ENCODE peak calls at places on chromosomes 1 and 21, in eight cellular contexts. N, Y, J, X, P, W, K and F are unnamed samples. For H3K9me3, the result is how much of the 10 kb centered on the place peaks cover.

GRCh38 chr1:203406446-203407045 is 55.6 kb upstream of the FMOD start:
- DNase-seq in N (no peak), Y (no peak), J (peak), X (no peak), P (peak), W (peak), K (peak), F (no peak)

GRCh38 chr1:168372857-168373520 is 92.3 kb downstream of the TBX19 start:
- DNase-seq in N (no peak), Y (no peak), J (no peak), X (no peak), P (no peak), W (no peak), K (no peak), F (no peak)

GRCh38 chr1:145997156-145998023 is 1.0 kb upstream of the TXNIP start:
- DNase-seq in N (no peak), Y (peak), J (peak), X (no peak), P (no peak), W (peak), K (peak), F (peak)

GRCh38 chr1:101781437-101781836 is 215.3 kb downstream of the OLFM3 start:
- DNase-seq in N (peak), Y (no peak), J (no peak), X (no peak), P (no peak), W (no peak), K (no peak), F (no peak)

GRCh38 chr21:45126085-45126687 is 51.8 kb downstream of the ADARB1 start:
- DNase-seq in N (no peak), Y (no peak), J (no peak), X (no peak), P (no peak), W (no peak), K (no peak), F (no peak)

GRCh38 chr1:171801395-171801990 is 20.0 kb downstream of the METTL13 start:
- DNase-seq in N (peak), Y (no peak), J (no peak), X (peak), P (no peak), W (no peak), K (no peak), F (no peak)

GRCh38 chr1:18950415-18951026 is 6.0 kb downstream of the IFFO2 start:
- DNase-seq in N (no peak), Y (peak), J (peak), X (no peak), P (no peak), W (peak), K (peak), F (no peak)

GRCh38 chr21:31682625-31683024 is 23.1 kb downstream of the SOD1 start:
- DNase-seq in N (no peak), Y (no peak), J (no peak), X (no peak), P (no peak), W (no peak), K (no peak), F (no peak)

GRCh38 chr1:12153181-12153785 is 13.5 kb upstream of the TNFRSF1B start:
- DNase-seq in N (peak), Y (no peak), J (peak), X (no peak), P (no peak), W (no peak), K (no peak), F (peak)

GRCh38 chr1:177586429-177586828 is 383.4 kb downstream of the SEC16B start:
- DNase-seq in N (peak), Y (no peak), J (no peak), X (no peak), P (no peak), W (no peak), K (no peak), F (no peak)

GRCh38 chr1:39525366-39526165 is 34.1 kb downstream of the BMP8A start:
- DNase-seq in N (no peak), Y (no peak), J (no peak), X (no peak), P (no peak), W (peak), K (no peak), F (peak)

GRCh38 chr1:48236716-48237470 is 14.4 kb downstream of the SLC5A9 start:
- DNase-seq in N (peak), Y (peak), J (no peak), X (peak), P (no peak), W (no peak), K (no peak), F (no peak)

GRCh38 chr1:75514270-75514669 is 96.6 kb downstream of the SLC44A5 start:
- DNase-seq in N (no peak), Y (no peak), J (no peak), X (no peak), P (no peak), W (no peak), K (no peak), F (no peak)

GRCh38 chr1:27615346-27616004 is 11.5 kb upstream of the AHDC1 start:
- DNase-seq in N (no peak), Y (no peak), J (no peak), X (no peak), P (no peak), W (no peak), K (peak), F (no peak)

GRCh38 chr1:222833484-222833883 is 18.6 kb downstream of the DISP1 start:
- DNase-seq in N (no peak), Y (no peak), J (no peak), X (no peak), P (no peak), W (no peak), K (no peak), F (no peak)

GRCh38 chr1:56403321-56403720 is 176.0 kb downstream of the PLPP3 start:
- DNase-seq in N (peak), Y (no peak), J (no peak), X (no peak), P (no peak), W (no peak), K (no peak), F (no peak)

GRCh38 chr1:160244209-160244608 is 18.1 kb downstream of the DCAF8 start:
- DNase-seq in N (no peak), Y (no peak), J (no peak), X (no peak), P (no peak), W (no peak), K (no peak), F (no peak)

GRCh38 chr1:160247053-160247452 is 15.3 kb downstream of the DCAF8 start:
- DNase-seq in N (no peak), Y (no peak), J (no peak), X (no peak), P (no peak), W (no peak), K (no peak), F (no peak)

GRCh38 chr1:160243767-160244166 is 18.6 kb downstream of the DCAF8 start:
- DNase-seq in N (no peak), Y (no peak), J (no peak), X (no peak), P (no peak), W (no peak), K (no peak), F (no peak)

GRCh38 chr1:160251006-160251405 is 11.3 kb downstream of the DCAF8 start:
- DNase-seq in N (no peak), Y (no peak), J (no peak), X (no peak), P (no peak), W (no peak), K (no peak), F (no peak)

GRCh38 chr1:160245420-160245819 is 16.9 kb downstream of the DCAF8 start:
- DNase-seq in N (no peak), Y (no peak), J (no peak), X (no peak), P (no peak), W (no peak), K (no peak), F (no peak)
- H3K27ac ChIP-seq in N (no peak), Y (no peak), J (no peak), X (no peak), P (no peak), W (no peak), K (no peak), F (no peak)

GRCh38 chr21:29825936-29826335 is 113.9 kb downstream of the GRIK1 start:
- DNase-seq in N (no peak), Y (no peak), J (no peak), X (no peak), P (no peak), W (no peak), K (no peak), F (no peak)

GRCh38 chr21:29832217-29832616 is 107.6 kb downstream of the GRIK1 start:
- DNase-seq in N (no peak), Y (no peak), J (no peak), X (no peak), P (no peak), W (no peak), K (no peak), F (no peak)

GRCh38 chr21:29827647-29828046 is 112.1 kb downstream of the GRIK1 start:
- DNase-seq in N (no peak), Y (no peak), J (no peak), X (no peak), P (no peak), W (no peak), K (no peak), F (no peak)

GRCh38 chr21:29827236-29827635 is 112.6 kb downstream of the GRIK1 start:
- DNase-seq in N (peak), Y (no peak), J (no peak), X (no peak), P (no peak), W (no peak), K (no peak), F (no peak)

DNA sequence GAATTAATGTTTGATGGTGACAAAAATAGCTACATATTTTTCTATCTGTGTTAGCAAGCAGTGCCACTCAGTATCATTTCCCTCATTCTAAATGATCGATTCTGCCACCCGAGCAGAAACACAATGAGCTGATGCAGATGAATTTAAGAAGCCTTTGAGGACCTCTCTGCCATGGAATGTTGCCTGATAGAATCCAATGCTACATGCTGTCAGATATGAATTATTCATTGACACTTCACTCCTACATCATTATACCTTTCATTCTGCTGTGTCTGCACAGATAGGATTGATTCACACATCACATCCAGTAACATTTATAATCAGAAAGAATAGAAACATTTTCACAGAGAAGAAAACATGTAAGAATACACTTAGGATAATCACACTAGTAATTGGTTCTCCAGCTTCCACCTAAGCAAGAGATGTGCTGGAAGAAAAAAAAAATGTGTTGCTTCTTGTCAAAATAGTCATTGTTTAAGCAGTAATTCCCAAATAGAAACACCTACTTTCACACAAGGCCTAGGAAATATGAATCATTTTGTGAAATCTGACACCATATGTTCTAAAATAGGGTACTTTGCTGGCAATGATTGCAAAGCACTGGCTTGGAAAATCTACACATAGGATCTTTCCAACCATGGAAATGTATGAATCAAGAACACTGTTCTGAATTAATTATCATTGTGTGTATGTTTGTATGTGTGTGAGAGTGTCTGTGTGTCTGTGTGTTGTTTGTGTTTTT is 110.1 kb downstream of the GRIK1 start:
- DNase-seq in N (peak), Y (no peak), J (no peak), X (no peak), P (no peak), W (no peak), K (no peak), F (no peak)
- H3K9me3 ChIP-seq in N (under half), Y (under half), J (under half), X (under half), P (under half), W (under half), K (under half), F (under half)

GRCh38 chr1:214638997-214639396 is 36.0 kb downstream of the CENPF start:
- DNase-seq in N (no peak), Y (no peak), J (no peak), X (no peak), P (no peak), W (no peak), K (no peak), F (no peak)

GRCh38 chr1:214636436-214636835 is 33.4 kb downstream of the CENPF start:
- DNase-seq in N (no peak), Y (no peak), J (no peak), X (no peak), P (no peak), W (no peak), K (no peak), F (no peak)

GRCh38 chr1:214637722-214638473 is 34.9 kb downstream of the CENPF start:
- DNase-seq in N (peak), Y (no peak), J (no peak), X (peak), P (no peak), W (no peak), K (no peak), F (peak)

GRCh38 chr1:214638474-214638807 is 35.4 kb downstream of the CENPF start:
- DNase-seq in N (no peak), Y (no peak), J (no peak), X (no peak), P (no peak), W (no peak), K (no peak), F (no peak)

GRCh38 chr1:214637125-214637524 is 34.1 kb downstream of the CENPF start:
- DNase-seq in N (no peak), Y (no peak), J (no peak), X (no peak), P (no peak), W (no peak), K (no peak), F (no peak)
- H3K27ac ChIP-seq in N (no peak), Y (no peak), J (no peak), X (no peak), P (no peak), W (no peak), K (no peak), F (no peak)

GRCh38 chr21:23394458-23394857 is 2212.8 kb downstream of the MRPL39 start:
- DNase-seq in N (no peak), Y (no peak), J (no peak), X (no peak), P (no peak), W (no peak), K (no peak), F (no peak)
- H3K9me3 ChIP-seq in N (under half), Y (under half), J (under half), X (under half), P (under half), W (under half), K (under half), F (under half)

DNA sequence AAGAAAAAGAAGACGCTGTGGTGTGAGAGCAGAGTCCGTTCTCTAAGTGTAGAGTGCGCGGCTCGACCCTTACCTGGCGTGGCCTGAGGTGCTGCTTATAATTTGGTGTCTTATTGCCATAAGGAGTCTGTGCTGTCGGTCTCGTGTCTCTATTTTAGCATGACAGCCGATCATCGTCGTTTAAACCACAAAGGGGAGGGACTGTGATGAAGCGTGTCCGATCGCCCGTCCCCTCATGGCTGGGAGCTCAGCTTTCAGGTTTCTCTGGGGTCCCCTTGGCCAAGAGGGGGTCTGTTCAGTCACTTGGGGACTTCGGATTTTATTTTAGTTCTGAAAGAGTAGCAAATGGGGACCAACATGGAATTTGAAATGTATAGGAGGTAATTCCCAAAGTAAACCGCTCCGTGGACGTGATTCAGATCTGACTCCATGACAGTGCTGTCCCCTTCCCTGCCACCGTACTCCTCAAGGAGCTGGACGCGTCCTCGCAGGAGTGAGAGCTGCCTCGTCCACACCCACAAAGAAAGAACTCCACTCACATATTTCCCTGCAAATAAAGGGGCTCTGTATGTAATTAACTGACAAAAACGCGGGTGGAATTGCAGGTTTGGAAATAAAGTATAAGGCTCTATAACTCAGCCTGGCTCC is 183.5 kb downstream of the ETS2 start:
- DNase-seq in N (no peak), Y (no peak), J (no peak), X (no peak), P (no peak), W (no peak), K (no peak), F (no peak)
- H3K27ac ChIP-seq in N (peak), Y (no peak), J (no peak), X (no peak), P (no peak), W (no peak), K (no peak), F (no peak)